ENCODE peak calls at places on chromosome 21, in four cellular contexts. One of them, this sample, is unnamed.

GRCh38 chr21:21063828-21064227 is 65.6 kb downstream of the NCAM2 start:
- DNase-seq in activated CD8-positive, alpha-beta memory T cell treated with anti-CD3 and anti-CD28 coated beads for 24 hours: no peak
- DNase-seq in esophagus squamous epithelium: no peak
- DNase-seq in cardiac fibroblast: no peak
- DNase-seq in this sample: no peak

GRCh38 chr21:31408306-31409088 is 64.4 kb upstream of the TIAM1 start:
- DNase-seq in activated CD8-positive, alpha-beta memory T cell treated with anti-CD3 and anti-CD28 coated beads for 24 hours: peak
- DNase-seq in esophagus squamous epithelium: no peak
- DNase-seq in cardiac fibroblast: peak
- DNase-seq in this sample: peak

GRCh38 chr21:31342328-31342727 is 1.7 kb downstream of the TIAM1 start:
- DNase-seq in activated CD8-positive, alpha-beta memory T cell treated with anti-CD3 and anti-CD28 coated beads for 24 hours: no peak
- DNase-seq in esophagus squamous epithelium: no peak
- DNase-seq in cardiac fibroblast: no peak
- DNase-seq in this sample: no peak

GRCh38 chr21:19123053-19123452 is 719.5 kb upstream of the TMPRSS15 start:
- DNase-seq in activated CD8-positive, alpha-beta memory T cell treated with anti-CD3 and anti-CD28 coated beads for 24 hours: no peak
- DNase-seq in esophagus squamous epithelium: no peak
- DNase-seq in cardiac fibroblast: no peak
- DNase-seq in this sample: no peak

GRCh38 chr21:33202464-33203363 is 27.0 kb upstream of the IFNAR2 start:
- DNase-seq in activated CD8-positive, alpha-beta memory T cell treated with anti-CD3 and anti-CD28 coated beads for 24 hours: no peak
- DNase-seq in esophagus squamous epithelium: no peak
- DNase-seq in cardiac fibroblast: no peak
- DNase-seq in this sample: no peak

GRCh38 chr21:28833609-28834008 is 159.1 kb downstream of the LTN1 start:
- DNase-seq in activated CD8-positive, alpha-beta memory T cell treated with anti-CD3 and anti-CD28 coated beads for 24 hours: no peak
- DNase-seq in esophagus squamous epithelium: no peak
- DNase-seq in cardiac fibroblast: no peak
- DNase-seq in this sample: no peak

GRCh38 chr21:33655591-33656221 is 13.4 kb downstream of the ITSN1 start:
- DNase-seq in activated CD8-positive, alpha-beta memory T cell treated with anti-CD3 and anti-CD28 coated beads for 24 hours: no peak
- DNase-seq in esophagus squamous epithelium: no peak
- DNase-seq in cardiac fibroblast: peak
- DNase-seq in this sample: peak

GRCh38 chr21:42031816-42032215 is 21.7 kb upstream of the ZBTB21 start:
- DNase-seq in activated CD8-positive, alpha-beta memory T cell treated with anti-CD3 and anti-CD28 coated beads for 24 hours: no peak
- DNase-seq in esophagus squamous epithelium: no peak
- DNase-seq in cardiac fibroblast: no peak
- DNase-seq in this sample: no peak

GRCh38 chr21:17987328-17987727 is 168.2 kb upstream of the C21orf91 start:
- DNase-seq in activated CD8-positive, alpha-beta memory T cell treated with anti-CD3 and anti-CD28 coated beads for 24 hours: no peak
- DNase-seq in esophagus squamous epithelium: no peak
- DNase-seq in cardiac fibroblast: no peak
- DNase-seq in this sample: no peak

GRCh38 chr21:32190491-32191144 is 88.2 kb downstream of the MIS18A start:
- DNase-seq in activated CD8-positive, alpha-beta memory T cell treated with anti-CD3 and anti-CD28 coated beads for 24 hours: no peak
- DNase-seq in esophagus squamous epithelium: no peak
- DNase-seq in cardiac fibroblast: no peak
- DNase-seq in this sample: no peak

GRCh38 chr21:42613756-42614155 is 39.7 kb upstream of the PDE9A start:
- DNase-seq in activated CD8-positive, alpha-beta memory T cell treated with anti-CD3 and anti-CD28 coated beads for 24 hours: no peak
- DNase-seq in esophagus squamous epithelium: no peak
- DNase-seq in cardiac fibroblast: no peak
- DNase-seq in this sample: no peak

GRCh38 chr21:38806153-38806941 is 618 bp downstream of the ETS2 start:
- DNase-seq in activated CD8-positive, alpha-beta memory T cell treated with anti-CD3 and anti-CD28 coated beads for 24 hours: peak
- DNase-seq in esophagus squamous epithelium: no peak
- DNase-seq in cardiac fibroblast: no peak
- DNase-seq in this sample: peak

GRCh38 chr21:34122047-34122446 is 48.7 kb downstream of the MRPS6 start:
- DNase-seq in activated CD8-positive, alpha-beta memory T cell treated with anti-CD3 and anti-CD28 coated beads for 24 hours: no peak
- DNase-seq in esophagus squamous epithelium: no peak
- DNase-seq in cardiac fibroblast: no peak
- DNase-seq in this sample: no peak

GRCh38 chr21:41651396-41651795 is 115.5 kb downstream of the RIPK4 start:
- DNase-seq in activated CD8-positive, alpha-beta memory T cell treated with anti-CD3 and anti-CD28 coated beads for 24 hours: no peak
- DNase-seq in esophagus squamous epithelium: no peak
- DNase-seq in cardiac fibroblast: no peak
- DNase-seq in this sample: no peak

GRCh38 chr21:15414057-15414456 is 315.7 kb upstream of the USP25 start:
- DNase-seq in activated CD8-positive, alpha-beta memory T cell treated with anti-CD3 and anti-CD28 coated beads for 24 hours: no peak
- DNase-seq in esophagus squamous epithelium: no peak
- DNase-seq in cardiac fibroblast: no peak
- DNase-seq in this sample: no peak

GRCh38 chr21:44761747-44762208 is 39.8 kb downstream of the UBE2G2 start:
- DNase-seq in activated CD8-positive, alpha-beta memory T cell treated with anti-CD3 and anti-CD28 coated beads for 24 hours: no peak
- DNase-seq in esophagus squamous epithelium: no peak
- DNase-seq in cardiac fibroblast: no peak
- DNase-seq in this sample: no peak

GRCh38 chr21:41506005-41506404 is 2.0 kb downstream of the TMPRSS2 start:
- DNase-seq in activated CD8-positive, alpha-beta memory T cell treated with anti-CD3 and anti-CD28 coated beads for 24 hours: no peak
- DNase-seq in esophagus squamous epithelium: no peak
- DNase-seq in cardiac fibroblast: no peak
- DNase-seq in this sample: no peak

GRCh38 chr21:14538477-14538876 is 7.6 kb downstream of the SAMSN1 start:
- DNase-seq in activated CD8-positive, alpha-beta memory T cell treated with anti-CD3 and anti-CD28 coated beads for 24 hours: no peak
- DNase-seq in esophagus squamous epithelium: no peak
- DNase-seq in cardiac fibroblast: no peak
- DNase-seq in this sample: no peak

GRCh38 chr21:46110499-46111192 is 12.7 kb downstream of the COL6A2 start:
- DNase-seq in activated CD8-positive, alpha-beta memory T cell treated with anti-CD3 and anti-CD28 coated beads for 24 hours: no peak
- DNase-seq in esophagus squamous epithelium: no peak
- DNase-seq in cardiac fibroblast: no peak
- DNase-seq in this sample: no peak

GRCh38 chr21:25871566-25871965 is 136.8 kb downstream of the GABPA start:
- DNase-seq in activated CD8-positive, alpha-beta memory T cell treated with anti-CD3 and anti-CD28 coated beads for 24 hours: no peak
- DNase-seq in esophagus squamous epithelium: no peak
- DNase-seq in cardiac fibroblast: no peak
- DNase-seq in this sample: no peak

GRCh38 chr21:34550400-34550799 is 38.4 kb upstream of the KCNE1 start:
- DNase-seq in activated CD8-positive, alpha-beta memory T cell treated with anti-CD3 and anti-CD28 coated beads for 24 hours: no peak
- DNase-seq in esophagus squamous epithelium: no peak
- DNase-seq in cardiac fibroblast: no peak
- DNase-seq in this sample: no peak

GRCh38 chr21:41164981-41165650 is 2.8 kb upstream of the BACE2 start:
- DNase-seq in activated CD8-positive, alpha-beta memory T cell treated with anti-CD3 and anti-CD28 coated beads for 24 hours: no peak
- DNase-seq in esophagus squamous epithelium: no peak
- DNase-seq in cardiac fibroblast: peak
- DNase-seq in this sample: no peak

GRCh38 chr21:23541571-23541970 is 2065.7 kb downstream of the MRPL39 start:
- DNase-seq in activated CD8-positive, alpha-beta memory T cell treated with anti-CD3 and anti-CD28 coated beads for 24 hours: no peak
- DNase-seq in esophagus squamous epithelium: no peak
- DNase-seq in cardiac fibroblast: no peak
- DNase-seq in this sample: no peak

GRCh38 chr21:35147439-35147838 is 98.3 kb upstream of the RUNX1 start:
- DNase-seq in activated CD8-positive, alpha-beta memory T cell treated with anti-CD3 and anti-CD28 coated beads for 24 hours: no peak
- DNase-seq in esophagus squamous epithelium: no peak
- DNase-seq in cardiac fibroblast: no peak
- DNase-seq in this sample: no peak

GRCh38 chr21:36134820-36135390 is at the start of gene CBR3:
- DNase-seq in activated CD8-positive, alpha-beta memory T cell treated with anti-CD3 and anti-CD28 coated beads for 24 hours: peak
- DNase-seq in esophagus squamous epithelium: no peak
- DNase-seq in cardiac fibroblast: peak
- DNase-seq in this sample: peak

GRCh38 chr21:38953516-38953915 is 147.8 kb downstream of the ETS2 start:
- DNase-seq in activated CD8-positive, alpha-beta memory T cell treated with anti-CD3 and anti-CD28 coated beads for 24 hours: no peak
- DNase-seq in esophagus squamous epithelium: no peak
- DNase-seq in cardiac fibroblast: no peak
- DNase-seq in this sample: no peak

GRCh38 chr21:26061437-26061836 is 109.1 kb downstream of the APP start:
- DNase-seq in activated CD8-positive, alpha-beta memory T cell treated with anti-CD3 and anti-CD28 coated beads for 24 hours: no peak
- DNase-seq in esophagus squamous epithelium: no peak
- DNase-seq in cardiac fibroblast: peak
- DNase-seq in this sample: peak

GRCh38 chr21:17798796-17799195 is 20.4 kb downstream of the C21orf91 start:
- DNase-seq in activated CD8-positive, alpha-beta memory T cell treated with anti-CD3 and anti-CD28 coated beads for 24 hours: no peak
- DNase-seq in esophagus squamous epithelium: no peak
- DNase-seq in cardiac fibroblast: no peak
- DNase-seq in this sample: no peak

GRCh38 chr21:15224346-15225086 is 159.7 kb upstream of the NRIP1 start:
- DNase-seq in activated CD8-positive, alpha-beta memory T cell treated with anti-CD3 and anti-CD28 coated beads for 24 hours: no peak
- DNase-seq in esophagus squamous epithelium: no peak
- DNase-seq in cardiac fibroblast: peak
- DNase-seq in this sample: peak

GRCh38 chr21:31283025-31283424 is 61.0 kb downstream of the TIAM1 start:
- DNase-seq in activated CD8-positive, alpha-beta memory T cell treated with anti-CD3 and anti-CD28 coated beads for 24 hours: no peak
- DNase-seq in esophagus squamous epithelium: no peak
- DNase-seq in cardiac fibroblast: peak
- DNase-seq in this sample: no peak

GRCh38 chr21:33110340-33110715 is 40.4 kb downstream of the OLIG1 start:
- DNase-seq in activated CD8-positive, alpha-beta memory T cell treated with anti-CD3 and anti-CD28 coated beads for 24 hours: no peak
- DNase-seq in esophagus squamous epithelium: no peak
- DNase-seq in cardiac fibroblast: no peak
- DNase-seq in this sample: no peak

GRCh38 chr21:33948951-33949444 is 33.4 kb upstream of the ATP5PO start:
- DNase-seq in activated CD8-positive, alpha-beta memory T cell treated with anti-CD3 and anti-CD28 coated beads for 24 hours: no peak
- DNase-seq in esophagus squamous epithelium: no peak
- DNase-seq in cardiac fibroblast: no peak
- DNase-seq in this sample: no peak

GRCh38 chr21:46128106-46128982 is 27.0 kb downstream of the FTCD start:
- DNase-seq in activated CD8-positive, alpha-beta memory T cell treated with anti-CD3 and anti-CD28 coated beads for 24 hours: no peak
- DNase-seq in esophagus squamous epithelium: no peak
- DNase-seq in cardiac fibroblast: peak
- DNase-seq in this sample: no peak

GRCh38 chr21:36847189-36847588 is 119.3 kb downstream of the HLCS start:
- DNase-seq in activated CD8-positive, alpha-beta memory T cell treated with anti-CD3 and anti-CD28 coated beads for 24 hours: no peak
- DNase-seq in esophagus squamous epithelium: no peak
- DNase-seq in cardiac fibroblast: peak
- DNase-seq in this sample: peak

GRCh38 chr21:42258150-42258884 is 39.4 kb downstream of the ABCG1 start:
- DNase-seq in activated CD8-positive, alpha-beta memory T cell treated with anti-CD3 and anti-CD28 coated beads for 24 hours: peak
- DNase-seq in esophagus squamous epithelium: peak
- DNase-seq in cardiac fibroblast: peak
- DNase-seq in this sample: peak

GRCh38 chr21:20040768-20041167 is 957.4 kb upstream of the NCAM2 start:
- DNase-seq in activated CD8-positive, alpha-beta memory T cell treated with anti-CD3 and anti-CD28 coated beads for 24 hours: no peak
- DNase-seq in esophagus squamous epithelium: no peak
- DNase-seq in cardiac fibroblast: peak
- DNase-seq in this sample: no peak